ENCODE peak calls at places on chromosomes 1 and 21, in eight cellular contexts. Q is transverse colon; A is cardiac muscle cell; G is CD8-positive, alpha-beta T cell; W is uterus; O is left lung; E is pancreas; C is mammary epithelial cell. S is an unnamed sample.

GRCh38 chr1:46489638-46490602 is at the start of gene DMBX1:
- DNase-seq in Q (peak; percentile 58), A (no peak), G (no peak), W (no peak), O (peak; percentile 82), E (peak; percentile 34), C (peak; percentile 46), S (peak; percentile 64)

GRCh38 chr1:167428418-167428817 is 89.9 kb downstream of the CD247 start:
- DNase-seq in Q (no peak), A (peak; percentile 65), G (no peak), W (no peak), O (no peak), E (no peak), C (no peak), S (no peak)

GRCh38 chr1:25042331-25042730 is 112.3 kb upstream of the RUNX3 start:
- DNase-seq in Q (no peak), A (no peak), G (no peak), W (no peak), O (no peak), E (no peak), C (peak; percentile 73), S (no peak)

GRCh38 chr1:26546375-26546774 is 16.8 kb downstream of the RPS6KA1 start:
- DNase-seq in Q (no peak), A (no peak), G (no peak), W (no peak), O (peak; percentile 84), E (no peak), C (peak; percentile 73), S (no peak)

GRCh38 chr1:29176567-29176966 is 5.1 kb downstream of the SRSF4 start:
- DNase-seq in Q (no peak), A (no peak), G (no peak), W (no peak), O (no peak), E (no peak), C (no peak), S (no peak)

GRCh38 chr1:101064697-101065096 is 39.1 kb upstream of the DPH5 start:
- DNase-seq in Q (no peak), A (peak; percentile 5), G (no peak), W (no peak), O (no peak), E (no peak), C (no peak), S (peak; percentile 11)

GRCh38 chr1:237108299-237109040 is 66.5 kb downstream of the RYR2 start:
- DNase-seq in Q (no peak), A (peak; percentile 1), G (no peak), W (no peak), O (no peak), E (no peak), C (no peak), S (no peak)

GRCh38 chr1:77605246-77606026 is 77.0 kb downstream of the ZZZ3 start:
- DNase-seq in Q (peak; percentile 56), A (peak; percentile 86), G (no peak), W (peak; percentile 18), O (no peak), E (no peak), C (peak; percentile 82), S (no peak)

GRCh38 chr1:10900691-10901090 is 104.2 kb upstream of the CASZ1 start:
- DNase-seq in Q (no peak), A (no peak), G (no peak), W (no peak), O (no peak), E (no peak), C (peak; percentile 89), S (peak; percentile 22)

GRCh38 chr1:154220970-154221814 is 437 bp downstream of the UBAP2L start:
- DNase-seq in Q (peak; percentile 60), A (peak; percentile 60), G (peak; percentile 85), W (no peak), O (peak; percentile 91), E (peak; percentile 62), C (peak; percentile 44), S (peak; percentile 87)

GRCh38 chr1:19438552-19439196 is 46.7 kb downstream of the CAPZB start:
- DNase-seq in Q (no peak), A (no peak), G (no peak), W (no peak), O (no peak), E (no peak), C (peak; percentile 50), S (peak; percentile 16)

GRCh38 chr1:185488673-185489311 is 171.7 kb upstream of the IVNS1ABP start:
- DNase-seq in Q (peak; percentile 64), A (no peak), G (no peak), W (no peak), O (no peak), E (peak; percentile 13), C (peak; percentile 17), S (no peak)

GRCh38 chr1:156794506-156795373 is 21.9 kb downstream of the SH2D2A start:
- DNase-seq in Q (no peak), A (no peak), G (no peak), W (no peak), O (no peak), E (no peak), C (no peak), S (no peak)

GRCh38 chr1:215606564-215607168 is 39.6 kb downstream of the KCTD3 start:
- DNase-seq in Q (no peak), A (peak; percentile 37), G (no peak), W (no peak), O (no peak), E (no peak), C (no peak), S (no peak)

GRCh38 chr1:170620164-170620563 is 43.8 kb upstream of the PRRX1 start:
- DNase-seq in Q (no peak), A (peak; percentile 17), G (no peak), W (no peak), O (no peak), E (no peak), C (no peak), S (no peak)

GRCh38 chr21:37766104-37766503 is 150.2 kb downstream of the KCNJ6 start:
- DNase-seq in Q (no peak), A (no peak), G (no peak), W (no peak), O (no peak), E (no peak), C (no peak), S (no peak)

GRCh38 chr1:118154220-118154619 is 30.8 kb downstream of the SPAG17 start:
- DNase-seq in Q (no peak), A (peak; percentile 45), G (no peak), W (no peak), O (no peak), E (no peak), C (peak; percentile 25), S (peak; percentile 12)

GRCh38 chr1:201260648-201261311 is 22.5 kb upstream of the PKP1 start:
- DNase-seq in Q (no peak), A (no peak), G (no peak), W (no peak), O (no peak), E (no peak), C (peak; percentile 37), S (peak; percentile 11)

GRCh38 chr1:59062743-59063142 is 234.2 kb upstream of the FGGY start:
- DNase-seq in Q (peak; percentile 26), A (peak; percentile 84), G (no peak), W (peak; percentile 59), O (no peak), E (no peak), C (peak; percentile 71), S (no peak)

GRCh38 chr21:23152130-23152529 is 2153.9 kb downstream of the NCAM2 start:
- DNase-seq in Q (no peak), A (no peak), G (no peak), W (no peak), O (no peak), E (no peak), C (no peak), S (no peak)

GRCh38 chr1:226506921-226507320 is 41.6 kb upstream of the STUM start:
- DNase-seq in Q (no peak), A (no peak), G (no peak), W (no peak), O (no peak), E (no peak), C (no peak), S (no peak)

GRCh38 chr21:16193758-16194606 is 464.2 kb downstream of the USP25 start:
- DNase-seq in Q (peak; percentile 12), A (peak; percentile 87), G (no peak), W (peak; percentile 77), O (peak; percentile 38), E (no peak), C (peak; percentile 61), S (peak; percentile 16)

GRCh38 chr1:58340156-58340555 is 206.4 kb downstream of the OMA1 start:
- DNase-seq in Q (no peak), A (no peak), G (no peak), W (no peak), O (no peak), E (no peak), C (no peak), S (no peak)

GRCh38 chr1:155591770-155592169 is 18.2 kb upstream of the MSTO1 start:
- DNase-seq in Q (no peak), A (peak; percentile 78), G (no peak), W (peak; percentile 31), O (no peak), E (peak; percentile 16), C (peak; percentile 33), S (peak; percentile 47)

GRCh38 chr1:100387209-100387608 is 34.9 kb downstream of the CDC14A start:
- DNase-seq in Q (no peak), A (peak; percentile 56), G (no peak), W (no peak), O (no peak), E (no peak), C (no peak), S (no peak)

GRCh38 chr21:34897828-34898227 is 151.3 kb downstream of the RUNX1 start:
- DNase-seq in Q (no peak), A (no peak), G (no peak), W (no peak), O (no peak), E (no peak), C (no peak), S (no peak)

GRCh38 chr1:224212618-224213037 is 29.6 kb downstream of the DEGS1 start:
- DNase-seq in Q (no peak), A (no peak), G (no peak), W (no peak), O (no peak), E (no peak), C (no peak), S (no peak)

GRCh38 chr21:18265955-18266354 is 21.3 kb downstream of the CHODL start:
- DNase-seq in Q (no peak), A (no peak), G (no peak), W (no peak), O (no peak), E (no peak), C (no peak), S (no peak)
- TF ChIP-seq CTCF in Q (no peak), A (no peak), G (no peak), W (no peak), O (no peak), E (no peak), C (no peak), S (no peak)

GRCh38 chr1:109283748-109284600 is 1.0 kb upstream of the PSRC1 start:
- DNase-seq in Q (no peak), A (no peak), G (no peak), W (no peak), O (no peak), E (no peak), C (no peak), S (no peak)
- H3K4me3 ChIP-seq in Q (peak overlapping the region; percentile 33), A (peak overlapping the region; percentile 52), G (peak overlapping the region; percentile 72), W (peak overlapping the region; percentile 36), O (peak overlapping the region; percentile 58), E (peak overlapping the region; percentile 70), C (peak overlapping the region; percentile 59), S (peak overlapping the region; percentile 66)

GRCh38 chr1:65471213-65471833 is 50.9 kb downstream of the LEPR start:
- DNase-seq in Q (no peak), A (peak; percentile 16), G (no peak), W (no peak), O (no peak), E (no peak), C (no peak), S (no peak)
- H3K27ac ChIP-seq in Q (no peak overlapping the region), A (no peak overlapping the region), G (no peak overlapping the region), W (peak overlapping the region; percentile 50), O (no peak overlapping the region), E (no peak overlapping the region), C (no peak overlapping the region), S (no peak overlapping the region)

GRCh38 chr1:18232052-18232451 is 124.5 kb downstream of the IGSF21 start:
- DNase-seq in Q (no peak), A (no peak), G (no peak), W (no peak), O (no peak), E (no peak), C (no peak), S (no peak)
- TF ChIP-seq CTCF in Q (peak; percentile 25), A (peak; percentile 30), G (peak; percentile 20), W (no peak), O (peak; percentile 17), E (no peak), C (peak; percentile 41), S (peak; percentile 44)

S was measured in WERI-Rb-1.